ENCODE peak calls at places on chromosomes 12 and 14, in ten cellular contexts. K, F, Q, S, U, Z, X, P, N and R are unnamed samples.

GRCh38 chr14:65403231-65403630 is 9.3 kb upstream of the FUT8 start:
- DNase-seq in K (no peak), F (no peak), Q (no peak), S (no peak), U (no peak), Z (no peak), X (no peak), P (no peak), N (no peak), R (no peak)

GRCh38 chr12:46578190-46578982 is 205.8 kb upstream of the SLC38A2 start:
- DNase-seq in K (no peak), F (no peak), Q (no peak), S (no peak), U (no peak), Z (no peak), X (no peak), P (no peak), N (no peak), R (no peak)

GRCh38 chr14:57845802-57846531 is 19.9 kb downstream of the SLC35F4 start:
- DNase-seq in K (no peak), F (peak), Q (no peak), S (no peak), U (no peak), Z (no peak), X (no peak), P (no peak), N (no peak), R (no peak)

GRCh38 chr12:466039-466438 is 6.3 kb downstream of the B4GALNT3 start:
- DNase-seq in K (peak), F (no peak), Q (no peak), S (no peak), U (no peak), Z (no peak), X (no peak), P (no peak), N (no peak), R (peak)

GRCh38 chr14:29627141-29627540 is 300.5 kb downstream of the PRKD1 start:
- DNase-seq in K (no peak), F (no peak), Q (no peak), S (no peak), U (no peak), Z (no peak), X (no peak), P (no peak), N (no peak), R (no peak)

GRCh38 chr12:104465379-104465778 is 8.6 kb downstream of the CHST11 start:
- DNase-seq in K (no peak), F (no peak), Q (no peak), S (no peak), U (no peak), Z (no peak), X (no peak), P (no peak), N (no peak), R (no peak)

GRCh38 chr12:127677537-127678131 is 589.3 kb upstream of the TMEM132C start:
- DNase-seq in K (peak), F (peak), Q (peak), S (peak), U (peak), Z (peak), X (no peak), P (peak), N (no peak), R (peak)

GRCh38 chr12:19779393-19780056 is 340.2 kb downstream of the AEBP2 start:
- DNase-seq in K (peak), F (no peak), Q (no peak), S (no peak), U (no peak), Z (no peak), X (no peak), P (no peak), N (no peak), R (peak)

GRCh38 chr12:53749986-53750811 is 1.6 kb downstream of the CISTR start:
- DNase-seq in K (no peak), F (no peak), Q (no peak), S (no peak), U (no peak), Z (no peak), X (no peak), P (no peak), N (no peak), R (no peak)

GRCh38 chr12:67647251-67647546 is 1.3 kb upstream of the DYRK2 start:
- DNase-seq in K (no peak), F (no peak), Q (no peak), S (no peak), U (no peak), Z (no peak), X (no peak), P (no peak), N (no peak), R (no peak)

GRCh38 chr12:47838286-47838931 is 18.7 kb upstream of the HDAC7 start:
- DNase-seq in K (peak), F (no peak), Q (no peak), S (peak), U (peak), Z (peak), X (no peak), P (no peak), N (no peak), R (no peak)

GRCh38 chr12:123516221-123516780 is 17.2 kb downstream of the RILPL1 start:
- DNase-seq in K (peak), F (no peak), Q (no peak), S (no peak), U (no peak), Z (no peak), X (no peak), P (no peak), N (no peak), R (no peak)